ENCODE peak calls at places on chromosomes 1 and 21, in five cellular contexts. M, O, V, G and L are unnamed samples.

GRCh38 chr1:41482001-41482765 is 2.3 kb downstream of the EDN2 start:
- DNase-seq in M (no peak), O (no peak), V (no peak), G (peak; percentile 90), L (peak; percentile 92)

GRCh38 chr1:220339581-220339980 is 67.3 kb upstream of the RAB3GAP2 start:
- DNase-seq in M (no peak), O (no peak), V (no peak), G (no peak), L (no peak)

GRCh38 chr1:178944729-178945128 is 73.9 kb upstream of the ANGPTL1 start:
- DNase-seq in M (no peak), O (no peak), V (no peak), G (no peak), L (no peak)

GRCh38 chr1:184027751-184028682 is 9.5 kb downstream of the COLGALT2 start:
- DNase-seq in M (no peak), O (no peak), V (no peak), G (no peak), L (no peak)

GRCh38 chr1:26828352-26829093 is 2.0 kb downstream of the ZDHHC18 start:
- DNase-seq in M (no peak), O (no peak), V (no peak), G (peak; percentile 50), L (no peak)

GRCh38 chr1:73674945-73675561 is 522.9 kb downstream of the LRRIQ3 start:
- DNase-seq in M (no peak), O (no peak), V (no peak), G (no peak), L (peak; percentile 7)

GRCh38 chr1:31661856-31662255 is 17.2 kb upstream of the PEF1 start:
- DNase-seq in M (no peak), O (no peak), V (no peak), G (no peak), L (no peak)

GRCh38 chr1:173421789-173422188 is 55.3 kb upstream of the PRDX6 start:
- DNase-seq in M (no peak), O (no peak), V (no peak), G (no peak), L (no peak)

GRCh38 chr21:42918291-42918690 is 7.1 kb downstream of the ERVH48-1 start:
- DNase-seq in M (no peak), O (no peak), V (no peak), G (no peak), L (no peak)